ENCODE peak calls at places on chromosomes 5 and 9, in four cellular contexts. One of them, this sample, is unnamed.

GRCh38 chr5:411728-412127 is 31.2 kb upstream of the EXOC3 start:
- DNase-seq in sciatic nerve: peak
- DNase-seq in kidney: peak
- DNase-seq in CD8-positive, alpha-beta T cell: no peak
- DNase-seq in this sample: no peak

GRCh38 chr9:135087489-135087791 is at the start of gene OLFM1:
- DNase-seq in sciatic nerve: peak
- DNase-seq in kidney: peak
- DNase-seq in CD8-positive, alpha-beta T cell: no peak
- DNase-seq in this sample: peak

GRCh38 chr5:180338001-180338707 is 15.0 kb downstream of the GFPT2 start:
- DNase-seq in sciatic nerve: no peak
- DNase-seq in kidney: peak
- DNase-seq in CD8-positive, alpha-beta T cell: no peak
- DNase-seq in this sample: no peak

GRCh38 chr9:104795857-104796256 is 31.9 kb downstream of the NIPSNAP3B start:
- DNase-seq in sciatic nerve: no peak
- DNase-seq in kidney: no peak
- DNase-seq in CD8-positive, alpha-beta T cell: no peak
- DNase-seq in this sample: no peak

GRCh38 chr5:171432581-171433351 is 13.3 kb downstream of the FGF18 start:
- DNase-seq in sciatic nerve: no peak
- DNase-seq in kidney: peak
- DNase-seq in CD8-positive, alpha-beta T cell: no peak
- DNase-seq in this sample: no peak

GRCh38 chr9:137299938-137300337 is 2.1 kb downstream of the NRARP start:
- DNase-seq in sciatic nerve: no peak
- DNase-seq in kidney: peak
- DNase-seq in CD8-positive, alpha-beta T cell: no peak
- DNase-seq in this sample: no peak

GRCh38 chr9:110975278-110975677 is 63.0 kb downstream of the LPAR1 start:
- DNase-seq in sciatic nerve: no peak
- DNase-seq in kidney: no peak
- DNase-seq in CD8-positive, alpha-beta T cell: no peak
- DNase-seq in this sample: no peak

GRCh38 chr9:116490321-116490720 is 196.8 kb upstream of the TRIM32 start:
- DNase-seq in sciatic nerve: no peak
- DNase-seq in kidney: no peak
- DNase-seq in CD8-positive, alpha-beta T cell: no peak
- DNase-seq in this sample: no peak

GRCh38 chr5:137622850-137623249 is 113.0 kb downstream of the KLHL3 start:
- DNase-seq in sciatic nerve: peak
- DNase-seq in kidney: no peak
- DNase-seq in CD8-positive, alpha-beta T cell: no peak
- DNase-seq in this sample: peak

GRCh38 chr5:172910828-172911627 is 48.2 kb upstream of the RPL26L1 start:
- DNase-seq in sciatic nerve: peak
- DNase-seq in kidney: peak
- DNase-seq in CD8-positive, alpha-beta T cell: no peak
- DNase-seq in this sample: peak

GRCh38 chr5:168724227-168724626 is 145.1 kb upstream of the PANK3 start:
- DNase-seq in sciatic nerve: no peak
- DNase-seq in kidney: no peak
- DNase-seq in CD8-positive, alpha-beta T cell: no peak
- DNase-seq in this sample: no peak

GRCh38 chr9:8521112-8521511 is 721.5 kb upstream of the DMAC1 start:
- DNase-seq in sciatic nerve: no peak
- DNase-seq in kidney: no peak
- DNase-seq in CD8-positive, alpha-beta T cell: no peak
- DNase-seq in this sample: no peak

GRCh38 chr5:25009063-25009462 is 364.3 kb upstream of the CDH10 start:
- DNase-seq in sciatic nerve: no peak
- DNase-seq in kidney: no peak
- DNase-seq in CD8-positive, alpha-beta T cell: no peak
- DNase-seq in this sample: no peak

GRCh38 chr5:125006011-125006685 is 259.7 kb upstream of the ZNF608 start:
- DNase-seq in sciatic nerve: no peak
- DNase-seq in kidney: no peak
- DNase-seq in CD8-positive, alpha-beta T cell: no peak
- DNase-seq in this sample: no peak

GRCh38 chr5:9567039-9567438 is 21.2 kb upstream of the SEMA5A start:
- DNase-seq in sciatic nerve: no peak
- DNase-seq in kidney: no peak
- DNase-seq in CD8-positive, alpha-beta T cell: no peak
- DNase-seq in this sample: no peak

GRCh38 chr5:107402881-107403280 is 267.9 kb downstream of the EFNA5 start:
- DNase-seq in sciatic nerve: no peak
- DNase-seq in kidney: peak
- DNase-seq in CD8-positive, alpha-beta T cell: no peak
- DNase-seq in this sample: no peak

GRCh38 chr5:15957124-15957523 is 222.5 kb downstream of the MARCHF11 start:
- DNase-seq in sciatic nerve: no peak
- DNase-seq in kidney: no peak
- DNase-seq in CD8-positive, alpha-beta T cell: no peak
- DNase-seq in this sample: no peak

GRCh38 chr5:43150748-43151147 is 30.0 kb downstream of the ZNF131 start:
- DNase-seq in sciatic nerve: no peak
- DNase-seq in kidney: no peak
- DNase-seq in CD8-positive, alpha-beta T cell: no peak
- DNase-seq in this sample: no peak

GRCh38 chr5:133118741-133119140 is 66.9 kb downstream of the HSPA4 start:
- DNase-seq in sciatic nerve: no peak
- DNase-seq in kidney: no peak
- DNase-seq in CD8-positive, alpha-beta T cell: no peak
- DNase-seq in this sample: no peak

GRCh38 chr9:680106-680505 is 161.4 kb upstream of the DMRT1 start:
- DNase-seq in sciatic nerve: no peak
- DNase-seq in kidney: no peak
- DNase-seq in CD8-positive, alpha-beta T cell: no peak
- DNase-seq in this sample: no peak

GRCh38 chr9:21677834-21678233 is 124.6 kb upstream of the MTAP start:
- DNase-seq in sciatic nerve: no peak
- DNase-seq in kidney: no peak
- DNase-seq in CD8-positive, alpha-beta T cell: no peak
- DNase-seq in this sample: no peak

GRCh38 chr9:101727621-101728524 is 10.6 kb downstream of the GRIN3A start:
- DNase-seq in sciatic nerve: no peak
- DNase-seq in kidney: no peak
- DNase-seq in CD8-positive, alpha-beta T cell: no peak
- DNase-seq in this sample: no peak

GRCh38 chr9:106560540-106560939 is 302.4 kb upstream of the ZNF462 start:
- DNase-seq in sciatic nerve: no peak
- DNase-seq in kidney: no peak
- DNase-seq in CD8-positive, alpha-beta T cell: no peak
- DNase-seq in this sample: no peak

GRCh38 chr5:133392448-133392847 is 219.9 kb downstream of the FSTL4 start:
- DNase-seq in sciatic nerve: no peak
- DNase-seq in kidney: no peak
- DNase-seq in CD8-positive, alpha-beta T cell: no peak
- DNase-seq in this sample: peak

GRCh38 chr5:37888476-37888875 is 48.6 kb upstream of the GDNF start:
- DNase-seq in sciatic nerve: no peak
- DNase-seq in kidney: no peak
- DNase-seq in CD8-positive, alpha-beta T cell: no peak
- DNase-seq in this sample: no peak

GRCh38 chr5:135308245-135308644 is 90.8 kb downstream of the MACROH2A1 start:
- DNase-seq in sciatic nerve: no peak
- DNase-seq in kidney: no peak
- DNase-seq in CD8-positive, alpha-beta T cell: no peak
- DNase-seq in this sample: no peak

GRCh38 chr5:75473463-75473862 is 38.0 kb downstream of the CERT1 start:
- DNase-seq in sciatic nerve: no peak
- DNase-seq in kidney: no peak
- DNase-seq in CD8-positive, alpha-beta T cell: no peak
- DNase-seq in this sample: no peak

GRCh38 chr5:167653645-167654106 is 637.8 kb upstream of the WWC1 start:
- DNase-seq in sciatic nerve: no peak
- DNase-seq in kidney: no peak
- DNase-seq in CD8-positive, alpha-beta T cell: no peak
- DNase-seq in this sample: no peak

GRCh38 chr9:134630393-134630790 is 11.2 kb upstream of the COL5A1 start:
- DNase-seq in sciatic nerve: peak
- DNase-seq in kidney: peak
- DNase-seq in CD8-positive, alpha-beta T cell: no peak
- DNase-seq in this sample: peak

GRCh38 chr5:18553269-18553668 is 919.0 kb downstream of the TAF11L14 start:
- DNase-seq in sciatic nerve: no peak
- DNase-seq in kidney: no peak
- DNase-seq in CD8-positive, alpha-beta T cell: no peak
- DNase-seq in this sample: no peak

GRCh38 chr5:178325311-178326053 is 92.9 kb upstream of the PHYKPL start:
- DNase-seq in sciatic nerve: no peak
- DNase-seq in kidney: peak
- DNase-seq in CD8-positive, alpha-beta T cell: no peak
- DNase-seq in this sample: no peak

GRCh38 chr5:69010443-69010842 is 83.4 kb upstream of the SLC30A5 start:
- DNase-seq in sciatic nerve: no peak
- DNase-seq in kidney: no peak
- DNase-seq in CD8-positive, alpha-beta T cell: no peak
- DNase-seq in this sample: no peak

GRCh38 chr5:127833999-127834953 is 131.1 kb downstream of the CCDC192 start:
- DNase-seq in sciatic nerve: no peak
- DNase-seq in kidney: no peak
- DNase-seq in CD8-positive, alpha-beta T cell: no peak
- DNase-seq in this sample: no peak

GRCh38 chr5:125137535-125137934 is 391.1 kb upstream of the ZNF608 start:
- DNase-seq in sciatic nerve: no peak
- DNase-seq in kidney: no peak
- DNase-seq in CD8-positive, alpha-beta T cell: no peak
- DNase-seq in this sample: no peak

GRCh38 chr5:151002250-151002649 is 18.1 kb upstream of the GPX3 start:
- DNase-seq in sciatic nerve: no peak
- DNase-seq in kidney: no peak
- DNase-seq in CD8-positive, alpha-beta T cell: no peak
- DNase-seq in this sample: no peak

GRCh38 chr9:272251-273213 is 57.9 kb downstream of the DOCK8 start:
- DNase-seq in sciatic nerve: no peak
- DNase-seq in kidney: no peak
- DNase-seq in CD8-positive, alpha-beta T cell: peak
- DNase-seq in this sample: no peak

GRCh38 chr5:54719384-54720306 is 202.1 kb downstream of the SNX18 start:
- DNase-seq in sciatic nerve: no peak
- DNase-seq in kidney: no peak
- DNase-seq in CD8-positive, alpha-beta T cell: no peak
- DNase-seq in this sample: no peak

GRCh38 chr9:75410405-75410804 is 322.1 kb downstream of the OSTF1 start:
- DNase-seq in sciatic nerve: no peak
- DNase-seq in kidney: no peak
- DNase-seq in CD8-positive, alpha-beta T cell: no peak
- DNase-seq in this sample: no peak

GRCh38 chr9:134189475-134190231 is 25.3 kb upstream of the RNU6ATAC start:
- DNase-seq in sciatic nerve: peak
- DNase-seq in kidney: peak
- DNase-seq in CD8-positive, alpha-beta T cell: no peak
- DNase-seq in this sample: peak

GRCh38 chr9:34318163-34318790 is 10.8 kb downstream of the KIF24 start:
- DNase-seq in sciatic nerve: no peak
- DNase-seq in kidney: peak
- DNase-seq in CD8-positive, alpha-beta T cell: no peak
- DNase-seq in this sample: no peak

This sample was measured in suprapubic skin.